ENCODE peak calls at places on chromosomes 5 and 9, in ten cellular contexts. One of them, this sample, is unnamed.

GRCh38 chr5:119360905-119361605 is 5.2 kb downstream of the TNFAIP8 start:
- DNase-seq in dorsolateral prefrontal cortex: no peak
- DNase-seq in AG10803: peak; percentile 71
- DNase-seq in HFF-Myc: no peak
- DNase-seq in chondrocyte: no peak
- DNase-seq in K562: no peak
- DNase-seq in fibroblast of lung: peak; percentile 85
- DNase-seq in breast epithelium: no peak
- DNase-seq in omental fat pad: no peak
- DNase-seq in neural crest cell: no peak
- DNase-seq in this sample: no peak

GRCh38 chr9:125750656-125751035 is 3.5 kb downstream of the PBX3 start:
- DNase-seq in dorsolateral prefrontal cortex: no peak
- DNase-seq in fibroblast of lung: peak; percentile 56
- DNase-seq in neural crest cell: no peak
- DNase-seq in AG10803: no peak
- DNase-seq in breast epithelium: no peak
- DNase-seq in K562: no peak
- DNase-seq in omental fat pad: no peak
- DNase-seq in HFF-Myc: no peak
- DNase-seq in chondrocyte: no peak
- DNase-seq in this sample: no peak

GRCh38 chr9:1337169-1337568 is 287.0 kb downstream of the DMRT2 start:
- DNase-seq in AG10803: peak; percentile 0
- DNase-seq in omental fat pad: no peak
- DNase-seq in HFF-Myc: peak; percentile 12
- DNase-seq in dorsolateral prefrontal cortex: no peak
- DNase-seq in chondrocyte: no peak
- DNase-seq in neural crest cell: no peak
- DNase-seq in K562: no peak
- DNase-seq in breast epithelium: no peak
- DNase-seq in fibroblast of lung: no peak
- DNase-seq in this sample: no peak

GRCh38 chr9:75410405-75410804 is 322.1 kb downstream of the OSTF1 start:
- DNase-seq in K562: no peak
- DNase-seq in HFF-Myc: no peak
- DNase-seq in AG10803: no peak
- DNase-seq in fibroblast of lung: no peak
- DNase-seq in neural crest cell: no peak
- DNase-seq in dorsolateral prefrontal cortex: no peak
- DNase-seq in omental fat pad: no peak
- DNase-seq in chondrocyte: no peak
- DNase-seq in breast epithelium: no peak
- DNase-seq in this sample: no peak

GRCh38 chr9:18549772-18550171 is 75.8 kb downstream of the ADAMTSL1 start:
- DNase-seq in AG10803: no peak
- DNase-seq in dorsolateral prefrontal cortex: no peak
- DNase-seq in neural crest cell: no peak
- DNase-seq in HFF-Myc: no peak
- DNase-seq in K562: no peak
- DNase-seq in chondrocyte: no peak
- DNase-seq in breast epithelium: no peak
- DNase-seq in omental fat pad: no peak
- DNase-seq in fibroblast of lung: no peak
- DNase-seq in this sample: no peak

GRCh38 chr5:158234323-158235158 is 375.6 kb upstream of the CLINT1 start:
- DNase-seq in chondrocyte: no peak
- DNase-seq in omental fat pad: no peak
- DNase-seq in neural crest cell: no peak
- DNase-seq in dorsolateral prefrontal cortex: no peak
- DNase-seq in K562: no peak
- DNase-seq in AG10803: peak; percentile 6
- DNase-seq in HFF-Myc: no peak
- DNase-seq in fibroblast of lung: no peak
- DNase-seq in breast epithelium: no peak
- DNase-seq in this sample: peak; percentile 34

GRCh38 chr5:174608631-174609097 is 115.7 kb upstream of the MSX2 start:
- DNase-seq in chondrocyte: no peak
- DNase-seq in dorsolateral prefrontal cortex: no peak
- DNase-seq in K562: no peak
- DNase-seq in AG10803: no peak
- DNase-seq in HFF-Myc: no peak
- DNase-seq in fibroblast of lung: peak; percentile 63
- DNase-seq in omental fat pad: no peak
- DNase-seq in breast epithelium: no peak
- DNase-seq in neural crest cell: no peak
- DNase-seq in this sample: peak; percentile 11

GRCh38 chr9:76667521-76667957 is 96.7 kb upstream of the PCA3 start:
- DNase-seq in breast epithelium: no peak
- DNase-seq in HFF-Myc: no peak
- DNase-seq in dorsolateral prefrontal cortex: no peak
- DNase-seq in K562: peak; percentile 47
- DNase-seq in neural crest cell: no peak
- DNase-seq in omental fat pad: no peak
- DNase-seq in fibroblast of lung: peak; percentile 82
- DNase-seq in AG10803: peak; percentile 74
- DNase-seq in chondrocyte: no peak
- DNase-seq in this sample: no peak

GRCh38 chr9:95229230-95229933 is 88.1 kb downstream of the FANCC start:
- DNase-seq in omental fat pad: no peak
- DNase-seq in fibroblast of lung: no peak
- DNase-seq in breast epithelium: no peak
- DNase-seq in HFF-Myc: no peak
- DNase-seq in K562: no peak
- DNase-seq in AG10803: no peak
- DNase-seq in neural crest cell: no peak
- DNase-seq in chondrocyte: no peak
- DNase-seq in dorsolateral prefrontal cortex: no peak
- DNase-seq in this sample: no peak

GRCh38 chr5:1387059-1387755 is 42.3 kb upstream of the CLPTM1L start:
- DNase-seq in HFF-Myc: no peak
- DNase-seq in breast epithelium: no peak
- DNase-seq in dorsolateral prefrontal cortex: peak; percentile 21
- DNase-seq in fibroblast of lung: no peak
- DNase-seq in AG10803: no peak
- DNase-seq in chondrocyte: no peak
- DNase-seq in K562: no peak
- DNase-seq in omental fat pad: no peak
- DNase-seq in neural crest cell: no peak
- DNase-seq in this sample: no peak

GRCh38 chr9:112945620-112946208 is 55.0 kb upstream of the SLC46A2 start:
- DNase-seq in breast epithelium: no peak
- DNase-seq in dorsolateral prefrontal cortex: no peak
- DNase-seq in AG10803: no peak
- DNase-seq in chondrocyte: no peak
- DNase-seq in K562: peak; percentile 11
- DNase-seq in neural crest cell: no peak
- DNase-seq in HFF-Myc: no peak
- DNase-seq in omental fat pad: no peak
- DNase-seq in fibroblast of lung: no peak
- DNase-seq in this sample: peak; percentile 11

GRCh38 chr5:154543380-154543779 is 65.4 kb upstream of the HAND1 start:
- DNase-seq in dorsolateral prefrontal cortex: no peak
- DNase-seq in neural crest cell: no peak
- DNase-seq in omental fat pad: no peak
- DNase-seq in chondrocyte: no peak
- DNase-seq in K562: no peak
- DNase-seq in breast epithelium: no peak
- DNase-seq in fibroblast of lung: peak; percentile 44
- DNase-seq in HFF-Myc: no peak
- DNase-seq in AG10803: peak; percentile 8
- DNase-seq in this sample: no peak

GRCh38 chr5:156475831-156476551 is 149.0 kb downstream of the SGCD start:
- DNase-seq in breast epithelium: no peak
- DNase-seq in fibroblast of lung: peak; percentile 93
- DNase-seq in AG10803: peak; percentile 96
- DNase-seq in K562: no peak
- DNase-seq in chondrocyte: no peak
- DNase-seq in omental fat pad: no peak
- DNase-seq in dorsolateral prefrontal cortex: no peak
- DNase-seq in neural crest cell: no peak
- DNase-seq in HFF-Myc: peak; percentile 63
- DNase-seq in this sample: no peak

GRCh38 chr5:125584119-125584518 is 837.7 kb upstream of the ZNF608 start:
- DNase-seq in fibroblast of lung: peak; percentile 73
- DNase-seq in AG10803: no peak
- DNase-seq in chondrocyte: no peak
- DNase-seq in neural crest cell: no peak
- DNase-seq in K562: no peak
- DNase-seq in dorsolateral prefrontal cortex: no peak
- DNase-seq in omental fat pad: no peak
- DNase-seq in HFF-Myc: no peak
- DNase-seq in breast epithelium: no peak
- DNase-seq in this sample: no peak

GRCh38 chr5:24005384-24005783 is 498.0 kb downstream of the PRDM9 start:
- DNase-seq in K562: no peak
- DNase-seq in fibroblast of lung: no peak
- DNase-seq in breast epithelium: no peak
- DNase-seq in AG10803: no peak
- DNase-seq in chondrocyte: no peak
- DNase-seq in omental fat pad: no peak
- DNase-seq in dorsolateral prefrontal cortex: no peak
- DNase-seq in neural crest cell: no peak
- DNase-seq in HFF-Myc: no peak
- DNase-seq in this sample: no peak
- TF ChIP-seq CTCF in K562: no peak
- TF ChIP-seq CTCF in fibroblast of lung: no peak
- TF ChIP-seq CTCF in breast epithelium: no peak
- TF ChIP-seq CTCF in AG10803: no peak
- TF ChIP-seq CTCF in chondrocyte: peak; percentile 51
- TF ChIP-seq CTCF in omental fat pad: no peak
- TF ChIP-seq CTCF in dorsolateral prefrontal cortex: no peak
- TF ChIP-seq CTCF in neural crest cell: peak; percentile 41
- TF ChIP-seq CTCF in HFF-Myc: no peak
- TF ChIP-seq CTCF in this sample: no peak

GRCh38 chr5:111223790-111224560 is at the start of gene CAMK4:
- DNase-seq in neural crest cell: peak; percentile 69
- DNase-seq in dorsolateral prefrontal cortex: peak; percentile 69
- DNase-seq in HFF-Myc: peak; percentile 22
- DNase-seq in breast epithelium: peak; percentile 51
- DNase-seq in K562: peak; percentile 68
- DNase-seq in fibroblast of lung: peak; percentile 83
- DNase-seq in AG10803: peak; percentile 50
- DNase-seq in chondrocyte: peak; percentile 84
- DNase-seq in omental fat pad: no peak
- DNase-seq in this sample: peak; percentile 74
- TF ChIP-seq CTCF in neural crest cell: no peak
- TF ChIP-seq CTCF in dorsolateral prefrontal cortex: no peak
- TF ChIP-seq CTCF in HFF-Myc: peak; percentile 9
- TF ChIP-seq CTCF in breast epithelium: no peak
- TF ChIP-seq CTCF in K562: peak; percentile 8
- TF ChIP-seq CTCF in fibroblast of lung: peak; percentile 33
- TF ChIP-seq CTCF in AG10803: peak; percentile 15
- TF ChIP-seq CTCF in chondrocyte: peak; percentile 58
- TF ChIP-seq CTCF in omental fat pad: no peak
- TF ChIP-seq CTCF in this sample: peak; percentile 17

GRCh38 chr5:148911386-148911785 is 85.0 kb downstream of the ADRB2 start:
- DNase-seq in HFF-Myc: no peak
- DNase-seq in neural crest cell: no peak
- DNase-seq in breast epithelium: no peak
- DNase-seq in omental fat pad: no peak
- DNase-seq in AG10803: no peak
- DNase-seq in K562: no peak
- DNase-seq in chondrocyte: no peak
- DNase-seq in dorsolateral prefrontal cortex: no peak
- DNase-seq in fibroblast of lung: no peak
- DNase-seq in this sample: no peak

GRCh38 chr5:148912146-148912545 is 85.7 kb downstream of the ADRB2 start:
- DNase-seq in dorsolateral prefrontal cortex: no peak
- DNase-seq in AG10803: no peak
- DNase-seq in K562: no peak
- DNase-seq in chondrocyte: no peak
- DNase-seq in omental fat pad: no peak
- DNase-seq in fibroblast of lung: no peak
- DNase-seq in HFF-Myc: no peak
- DNase-seq in breast epithelium: no peak
- DNase-seq in neural crest cell: no peak
- DNase-seq in this sample: no peak

GRCh38 chr5:148913493-148913892 is 87.1 kb downstream of the ADRB2 start:
- DNase-seq in neural crest cell: no peak
- DNase-seq in AG10803: no peak
- DNase-seq in omental fat pad: no peak
- DNase-seq in dorsolateral prefrontal cortex: no peak
- DNase-seq in chondrocyte: no peak
- DNase-seq in fibroblast of lung: no peak
- DNase-seq in HFF-Myc: no peak
- DNase-seq in breast epithelium: no peak
- DNase-seq in K562: no peak
- DNase-seq in this sample: no peak

GRCh38 chr5:148913985-148914421 is 87.6 kb downstream of the ADRB2 start:
- DNase-seq in neural crest cell: no peak
- DNase-seq in chondrocyte: no peak
- DNase-seq in K562: no peak
- DNase-seq in AG10803: peak; percentile 93
- DNase-seq in HFF-Myc: no peak
- DNase-seq in omental fat pad: no peak
- DNase-seq in dorsolateral prefrontal cortex: no peak
- DNase-seq in breast epithelium: no peak
- DNase-seq in fibroblast of lung: peak; percentile 99
- DNase-seq in this sample: no peak

DNA sequence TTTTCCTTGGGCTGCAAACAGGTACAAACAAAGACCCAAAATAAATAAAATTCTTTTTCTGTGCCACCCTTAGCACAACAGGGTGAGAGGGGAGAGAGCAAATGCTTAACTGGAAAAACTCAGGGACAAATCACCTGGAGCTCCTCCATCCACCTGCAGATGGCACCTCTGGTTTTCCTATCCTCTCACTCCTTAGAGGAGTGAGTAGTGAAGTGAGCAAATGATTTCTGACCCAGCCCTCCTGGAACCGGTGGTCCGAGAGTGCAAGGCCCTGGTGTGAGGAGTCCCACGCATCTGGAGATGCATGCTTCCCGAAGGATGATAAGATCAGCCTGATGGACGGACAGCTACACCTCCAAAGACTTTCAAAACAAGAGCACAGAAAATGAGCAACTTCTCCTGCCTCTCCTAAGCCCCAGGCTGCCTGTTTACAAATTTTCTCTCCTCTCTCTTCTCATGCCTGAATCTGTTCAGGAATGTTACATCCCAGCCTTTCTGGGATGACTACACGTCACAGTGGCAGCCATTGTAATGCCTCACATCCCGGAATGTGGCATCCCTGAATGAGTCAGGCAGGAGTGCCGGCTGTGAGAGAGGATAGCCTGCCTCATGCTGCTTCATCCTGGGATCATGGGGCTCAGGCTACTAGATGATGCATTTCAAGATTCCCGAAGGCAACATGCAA is 86.4 kb downstream of the ADRB2 start:
- DNase-seq in fibroblast of lung: peak; percentile 99
- DNase-seq in AG10803: peak; percentile 96
- DNase-seq in omental fat pad: no peak
- DNase-seq in dorsolateral prefrontal cortex: no peak
- DNase-seq in K562: no peak
- DNase-seq in HFF-Myc: peak; percentile 73
- DNase-seq in chondrocyte: no peak
- DNase-seq in neural crest cell: no peak
- DNase-seq in breast epithelium: no peak
- DNase-seq in this sample: no peak
- TF ChIP-seq CTCF in fibroblast of lung: peak; percentile 17
- TF ChIP-seq CTCF in AG10803: peak; percentile 23
- TF ChIP-seq CTCF in omental fat pad: no peak
- TF ChIP-seq CTCF in dorsolateral prefrontal cortex: no peak
- TF ChIP-seq CTCF in K562: no peak
- TF ChIP-seq CTCF in HFF-Myc: peak; percentile 25
- TF ChIP-seq CTCF in chondrocyte: peak; percentile 74
- TF ChIP-seq CTCF in neural crest cell: peak; percentile 46
- TF ChIP-seq CTCF in breast epithelium: peak; percentile 25
- TF ChIP-seq CTCF in this sample: no peak

GRCh38 chr5:143061161-143061945 is 291.2 kb downstream of the ARHGAP26 start:
- DNase-seq in HFF-Myc: no peak
- DNase-seq in chondrocyte: no peak
- DNase-seq in breast epithelium: no peak
- DNase-seq in fibroblast of lung: peak; percentile 94
- DNase-seq in omental fat pad: no peak
- DNase-seq in neural crest cell: no peak
- DNase-seq in K562: no peak
- DNase-seq in dorsolateral prefrontal cortex: no peak
- DNase-seq in AG10803: peak; percentile 91
- DNase-seq in this sample: no peak
- TF ChIP-seq CTCF in HFF-Myc: no peak
- TF ChIP-seq CTCF in chondrocyte: no peak
- TF ChIP-seq CTCF in breast epithelium: no peak
- TF ChIP-seq CTCF in fibroblast of lung: no peak
- TF ChIP-seq CTCF in omental fat pad: no peak
- TF ChIP-seq CTCF in neural crest cell: no peak
- TF ChIP-seq CTCF in K562: no peak
- TF ChIP-seq CTCF in dorsolateral prefrontal cortex: no peak
- TF ChIP-seq CTCF in AG10803: no peak
- TF ChIP-seq CTCF in this sample: no peak